ENCODE peak calls at places on chromosomes 4 and X, in seven cellular contexts. One of them, this sample, is unnamed.
A peak's percentile ranks its signal among the peaks of the same experiment; 100 is the strongest.

GRCh38 chr4:139243448-139244365 is 36.3 kb downstream of the MGARP start:
- DNase-seq in suprapubic skin: no peak
- DNase-seq in lung: no peak
- DNase-seq in tibial nerve: no peak
- DNase-seq in Peyer's patch: no peak
- DNase-seq in fibroblast of lung: peak; percentile 99
- DNase-seq in psoas muscle: no peak
- DNase-seq in this sample: no peak

GRCh38 chr4:24559032-24559821 is 25.1 kb downstream of the DHX15 start:
- DNase-seq in psoas muscle: no peak
- DNase-seq in suprapubic skin: no peak
- DNase-seq in tibial nerve: no peak
- DNase-seq in lung: no peak
- DNase-seq in Peyer's patch: no peak
- DNase-seq in fibroblast of lung: peak; percentile 40
- DNase-seq in this sample: no peak

GRCh38 chr4:72006576-72006975 is 25.2 kb upstream of the NPFFR2 start:
- DNase-seq in tibial nerve: no peak
- DNase-seq in psoas muscle: no peak
- DNase-seq in suprapubic skin: no peak
- DNase-seq in lung: no peak
- DNase-seq in Peyer's patch: no peak
- DNase-seq in fibroblast of lung: peak; percentile 91
- DNase-seq in this sample: no peak

GRCh38 chr4:52873191-52873590 is 11.1 kb downstream of the RASL11B start:
- DNase-seq in lung: no peak
- DNase-seq in suprapubic skin: no peak
- DNase-seq in fibroblast of lung: peak; percentile 17
- DNase-seq in Peyer's patch: no peak
- DNase-seq in tibial nerve: no peak
- DNase-seq in psoas muscle: no peak
- DNase-seq in this sample: no peak

GRCh38 chr4:146776691-146777090 is 138.0 kb downstream of the POU4F2 start:
- DNase-seq in suprapubic skin: peak; percentile 40
- DNase-seq in fibroblast of lung: no peak
- DNase-seq in Peyer's patch: peak; percentile 39
- DNase-seq in lung: no peak
- DNase-seq in psoas muscle: no peak
- DNase-seq in tibial nerve: no peak
- DNase-seq in this sample: no peak

GRCh38 chrX:8345473-8345872 is 119.2 kb upstream of the VCX3B start:
- DNase-seq in tibial nerve: no peak
- DNase-seq in fibroblast of lung: peak; percentile 80
- DNase-seq in psoas muscle: no peak
- DNase-seq in Peyer's patch: no peak
- DNase-seq in lung: no peak
- DNase-seq in suprapubic skin: no peak
- DNase-seq in this sample: no peak

GRCh38 chrX:140733766-140734342 is 24.3 kb downstream of the LINC00632 start:
- DNase-seq in fibroblast of lung: peak; percentile 29
- DNase-seq in psoas muscle: no peak
- DNase-seq in tibial nerve: no peak
- DNase-seq in Peyer's patch: no peak
- DNase-seq in lung: no peak
- DNase-seq in suprapubic skin: no peak
- DNase-seq in this sample: no peak

GRCh38 chr4:898123-898522 is 34.0 kb downstream of the GAK start:
- DNase-seq in Peyer's patch: no peak
- DNase-seq in lung: no peak
- DNase-seq in suprapubic skin: no peak
- DNase-seq in tibial nerve: no peak
- DNase-seq in fibroblast of lung: no peak
- DNase-seq in psoas muscle: no peak
- DNase-seq in this sample: no peak

GRCh38 chr4:41670530-41670929 is 78.0 kb downstream of the PHOX2B start:
- DNase-seq in lung: no peak
- DNase-seq in psoas muscle: no peak
- DNase-seq in Peyer's patch: no peak
- DNase-seq in tibial nerve: no peak
- DNase-seq in fibroblast of lung: no peak
- DNase-seq in suprapubic skin: no peak
- DNase-seq in this sample: no peak

GRCh38 chr4:24174622-24175021 is 284.8 kb upstream of the PPARGC1A start:
- DNase-seq in fibroblast of lung: peak; percentile 43
- DNase-seq in suprapubic skin: peak; percentile 49
- DNase-seq in psoas muscle: no peak
- DNase-seq in tibial nerve: no peak
- DNase-seq in lung: no peak
- DNase-seq in Peyer's patch: no peak
- DNase-seq in this sample: no peak

GRCh38 chr4:168955674-168956073 is 54.4 kb downstream of the CBR4 start:
- DNase-seq in tibial nerve: no peak
- DNase-seq in Peyer's patch: no peak
- DNase-seq in lung: no peak
- DNase-seq in suprapubic skin: no peak
- DNase-seq in fibroblast of lung: no peak
- DNase-seq in psoas muscle: no peak
- DNase-seq in this sample: no peak

GRCh38 chr4:8840006-8840793 is 31.4 kb downstream of the HMX1 start:
- DNase-seq in lung: no peak
- DNase-seq in suprapubic skin: peak; percentile 38
- DNase-seq in fibroblast of lung: no peak
- DNase-seq in psoas muscle: peak; percentile 15
- DNase-seq in tibial nerve: peak; percentile 6
- DNase-seq in Peyer's patch: peak; percentile 24
- DNase-seq in this sample: no peak

GRCh38 chr4:52643846-52644245 is 15.3 kb downstream of the USP46 start:
- DNase-seq in tibial nerve: peak; percentile 26
- DNase-seq in psoas muscle: peak; percentile 78
- DNase-seq in lung: peak; percentile 71
- DNase-seq in suprapubic skin: peak; percentile 70
- DNase-seq in Peyer's patch: no peak
- DNase-seq in fibroblast of lung: peak; percentile 78
- DNase-seq in this sample: no peak

GRCh38 chrX:154037754-154038153 is 18.1 kb upstream of the IRAK1 start:
- DNase-seq in psoas muscle: no peak
- DNase-seq in lung: no peak
- DNase-seq in Peyer's patch: no peak
- DNase-seq in tibial nerve: no peak
- DNase-seq in suprapubic skin: no peak
- DNase-seq in fibroblast of lung: no peak
- DNase-seq in this sample: no peak

GRCh38 chr4:107896158-107896645 is 35.1 kb upstream of the CYP2U1 start:
- DNase-seq in suprapubic skin: no peak
- DNase-seq in fibroblast of lung: peak; percentile 100
- DNase-seq in psoas muscle: no peak
- DNase-seq in tibial nerve: no peak
- DNase-seq in Peyer's patch: no peak
- DNase-seq in lung: peak; percentile 32
- DNase-seq in this sample: no peak

GRCh38 chr4:52234539-52235174 is 183.6 kb downstream of the SPATA18 start:
- DNase-seq in fibroblast of lung: no peak
- DNase-seq in Peyer's patch: no peak
- DNase-seq in tibial nerve: no peak
- DNase-seq in psoas muscle: no peak
- DNase-seq in suprapubic skin: no peak
- DNase-seq in lung: no peak
- DNase-seq in this sample: no peak

GRCh38 chr4:48222491-48222890 is 47.1 kb downstream of the TEC start:
- DNase-seq in psoas muscle: no peak
- DNase-seq in Peyer's patch: no peak
- DNase-seq in fibroblast of lung: no peak
- DNase-seq in lung: no peak
- DNase-seq in suprapubic skin: no peak
- DNase-seq in tibial nerve: no peak
- DNase-seq in this sample: no peak

GRCh38 chrX:110316351-110317078 is 1.4 kb downstream of the AMMECR1 start:
- DNase-seq in Peyer's patch: no peak
- DNase-seq in fibroblast of lung: no peak
- DNase-seq in tibial nerve: no peak
- DNase-seq in lung: no peak
- DNase-seq in psoas muscle: no peak
- DNase-seq in suprapubic skin: no peak
- DNase-seq in this sample: no peak

GRCh38 chrX:101206471-101206870 is 13.1 kb upstream of the DRP2 start:
- DNase-seq in tibial nerve: no peak
- DNase-seq in lung: no peak
- DNase-seq in suprapubic skin: no peak
- DNase-seq in psoas muscle: no peak
- DNase-seq in Peyer's patch: no peak
- DNase-seq in fibroblast of lung: peak; percentile 33
- DNase-seq in this sample: no peak

GRCh38 chrX:129781134-129782014 is 1.6 kb downstream of the SASH3 start:
- DNase-seq in tibial nerve: no peak
- DNase-seq in lung: peak; percentile 46
- DNase-seq in psoas muscle: peak; percentile 58
- DNase-seq in Peyer's patch: no peak
- DNase-seq in suprapubic skin: no peak
- DNase-seq in fibroblast of lung: no peak
- DNase-seq in this sample: peak; percentile 73

GRCh38 chr4:119873794-119874325 is 192.8 kb downstream of the MAD2L1 start:
- DNase-seq in tibial nerve: no peak
- DNase-seq in psoas muscle: no peak
- DNase-seq in lung: no peak
- DNase-seq in fibroblast of lung: no peak
- DNase-seq in Peyer's patch: no peak
- DNase-seq in suprapubic skin: no peak
- DNase-seq in this sample: no peak

GRCh38 chrX:23907496-23908218 is at the start of the genes APOO and CXorf58:
- DNase-seq in fibroblast of lung: peak; percentile 86
- DNase-seq in psoas muscle: peak; percentile 96
- DNase-seq in tibial nerve: peak; percentile 73
- DNase-seq in lung: peak; percentile 88
- DNase-seq in suprapubic skin: peak; percentile 90
- DNase-seq in Peyer's patch: peak; percentile 92
- DNase-seq in this sample: peak; percentile 89

GRCh38 chr4:38678078-38678477 is 14.1 kb downstream of the KLF3 start:
- DNase-seq in Peyer's patch: no peak
- DNase-seq in lung: no peak
- DNase-seq in psoas muscle: no peak
- DNase-seq in fibroblast of lung: peak; percentile 99
- DNase-seq in tibial nerve: no peak
- DNase-seq in suprapubic skin: no peak
- DNase-seq in this sample: no peak

GRCh38 chr4:87255755-87256154 is 35.3 kb upstream of the KLHL8 start:
- DNase-seq in fibroblast of lung: no peak
- DNase-seq in lung: no peak
- DNase-seq in psoas muscle: no peak
- DNase-seq in Peyer's patch: no peak
- DNase-seq in suprapubic skin: no peak
- DNase-seq in tibial nerve: no peak
- DNase-seq in this sample: no peak

GRCh38 chr4:187174749-187175148 is 451.1 kb upstream of the FAT1 start:
- DNase-seq in lung: no peak
- DNase-seq in psoas muscle: no peak
- DNase-seq in fibroblast of lung: no peak
- DNase-seq in Peyer's patch: no peak
- DNase-seq in suprapubic skin: no peak
- DNase-seq in tibial nerve: no peak
- DNase-seq in this sample: no peak
- TF ChIP-seq CTCF in lung: no peak
- TF ChIP-seq CTCF in psoas muscle: no peak
- TF ChIP-seq CTCF in fibroblast of lung: no peak
- TF ChIP-seq CTCF in Peyer's patch: no peak
- TF ChIP-seq CTCF in suprapubic skin: no peak
- TF ChIP-seq CTCF in tibial nerve: no peak
- TF ChIP-seq CTCF in this sample: no peak

GRCh38 chr4:123398803-123399637 is 2.4 kb downstream of the SPRY1 start:
- DNase-seq in tibial nerve: peak; percentile 36
- DNase-seq in psoas muscle: peak; percentile 84
- DNase-seq in suprapubic skin: peak; percentile 79
- DNase-seq in lung: peak; percentile 60
- DNase-seq in fibroblast of lung: peak; percentile 73
- DNase-seq in Peyer's patch: peak; percentile 78
- DNase-seq in this sample: peak; percentile 39
- H3K27me3 ChIP-seq in tibial nerve: no peaks in the 10 kb centered on the region
- H3K27me3 ChIP-seq in psoas muscle: no peaks in the 10 kb centered on the region
- H3K27me3 ChIP-seq in suprapubic skin: no peaks in the 10 kb centered on the region
- H3K27me3 ChIP-seq in lung: no peaks in the 10 kb centered on the region
- H3K27me3 ChIP-seq in fibroblast of lung: no peaks in the 10 kb centered on the region
- H3K27me3 ChIP-seq in Peyer's patch: no peaks in the 10 kb centered on the region
- H3K27me3 ChIP-seq in this sample: peaks cover 4% of the 10 kb centered on the region

GRCh38 chr4:103012594-103012993 is 6.9 kb downstream of the SLC9B1 start:
- DNase-seq in lung: no peak
- DNase-seq in suprapubic skin: no peak
- DNase-seq in fibroblast of lung: peak; percentile 17
- DNase-seq in tibial nerve: no peak
- DNase-seq in psoas muscle: no peak
- DNase-seq in Peyer's patch: no peak
- DNase-seq in this sample: no peak
- H3K27ac ChIP-seq in lung: peak overlapping the region; percentile 6
- H3K27ac ChIP-seq in suprapubic skin: peak overlapping the region; percentile 15
- H3K27ac ChIP-seq in fibroblast of lung: no peak overlapping the region
- H3K27ac ChIP-seq in tibial nerve: peak overlapping the region; percentile 54
- H3K27ac ChIP-seq in psoas muscle: peak overlapping the region; percentile 13
- H3K27ac ChIP-seq in Peyer's patch: peak overlapping the region; percentile 74
- H3K27ac ChIP-seq in this sample: no peak overlapping the region

GRCh38 chr4:94389595-94390290 is 47.1 kb upstream of the HPGDS start:
- DNase-seq in lung: no peak
- DNase-seq in suprapubic skin: no peak
- DNase-seq in Peyer's patch: no peak
- DNase-seq in psoas muscle: no peak
- DNase-seq in fibroblast of lung: no peak
- DNase-seq in tibial nerve: no peak
- DNase-seq in this sample: no peak

GRCh38 chr4:94395541-94395940 is 52.9 kb upstream of the HPGDS start:
- DNase-seq in lung: no peak
- DNase-seq in psoas muscle: no peak
- DNase-seq in fibroblast of lung: peak; percentile 22
- DNase-seq in suprapubic skin: no peak
- DNase-seq in tibial nerve: no peak
- DNase-seq in Peyer's patch: no peak
- DNase-seq in this sample: no peak

GRCh38 chr4:94390804-94391410 is 48.3 kb upstream of the HPGDS start:
- DNase-seq in tibial nerve: no peak
- DNase-seq in suprapubic skin: no peak
- DNase-seq in Peyer's patch: no peak
- DNase-seq in psoas muscle: no peak
- DNase-seq in fibroblast of lung: no peak
- DNase-seq in lung: no peak
- DNase-seq in this sample: no peak
- TF ChIP-seq CTCF in tibial nerve: peak; percentile 15
- TF ChIP-seq CTCF in suprapubic skin: no peak
- TF ChIP-seq CTCF in Peyer's patch: peak; percentile 55
- TF ChIP-seq CTCF in psoas muscle: peak; percentile 34
- TF ChIP-seq CTCF in fibroblast of lung: peak; percentile 51
- TF ChIP-seq CTCF in lung: peak; percentile 25
- TF ChIP-seq CTCF in this sample: peak; percentile 55